ENCODE peak calls at places on chromosomes 7 and 10, in ten cellular contexts. P, J, V, X, A, H, F, Z, B and Y are unnamed samples.
A peak's percentile ranks its signal among the peaks of the same experiment; 100 is the strongest.

GRCh38 chr7:84912993-84913635 is 273.7 kb downstream of the SEMA3D start:
- DNase-seq in J (peak; percentile 1), Z (no peak), P (no peak), H (no peak), V (no peak), B (no peak), X (peak; percentile 5), F (no peak), A (no peak), Y (no peak)

GRCh38 chr10:74544106-74544505 is 282.3 kb upstream of the KAT6B start:
- DNase-seq in Z (no peak), P (no peak), A (no peak), J (peak; percentile 7), H (no peak), B (no peak), V (no peak), X (peak; percentile 58), F (no peak), Y (no peak)

GRCh38 chr7:117086788-117087187 is 133.5 kb downstream of the ST7 start:
- DNase-seq in F (no peak), A (no peak), V (no peak), P (no peak), H (no peak), J (no peak), Z (no peak), B (no peak), X (no peak), Y (no peak)

GRCh38 chr10:104732222-104732621 is 91.1 kb downstream of the SORCS3 start:
- DNase-seq in Z (no peak), X (no peak), J (no peak), F (no peak), B (no peak), V (no peak), H (no peak), A (no peak), P (no peak), Y (no peak)

GRCh38 chr7:116512524-116513188 is 12.2 kb upstream of the CAV1 start:
- DNase-seq in X (peak; percentile 76), P (no peak), J (peak; percentile 39), A (no peak), F (no peak), B (no peak), Z (no peak), H (no peak), V (no peak), Y (no peak)

GRCh38 chr10:94567714-94568520 is 22.3 kb downstream of the HELLS start:
- DNase-seq in B (no peak), P (no peak), H (no peak), J (no peak), X (peak; percentile 52), Z (no peak), F (no peak), A (no peak), V (no peak), Y (no peak)

GRCh38 chr10:63206997-63207952 is 74.1 kb downstream of the NRBF2 start:
- DNase-seq in Z (no peak), F (peak; percentile 32), V (no peak), B (peak; percentile 54), H (no peak), A (no peak), X (peak; percentile 66), J (peak; percentile 94), P (no peak), Y (no peak)

GRCh38 chr10:77602231-77602912 is 35.2 kb downstream of the KCNMA1 start:
- DNase-seq in P (peak; percentile 23), B (no peak), A (no peak), X (peak; percentile 64), V (no peak), Z (no peak), J (peak; percentile 90), H (no peak), F (no peak), Y (no peak)

GRCh38 chr7:156665101-156665500 is 24.5 kb downstream of the RNF32 start:
- DNase-seq in B (no peak), Z (no peak), H (no peak), P (no peak), A (no peak), F (no peak), J (no peak), V (no peak), X (no peak), Y (no peak)

GRCh38 chr10:48945441-48946143 is 6.0 kb upstream of the LRRC18 start:
- DNase-seq in J (no peak), X (no peak), A (no peak), F (no peak), V (no peak), H (no peak), B (no peak), P (no peak), Z (no peak), Y (no peak)

GRCh38 chr10:72008096-72008933 is 44.1 kb downstream of the CHST3 start:
- DNase-seq in B (no peak), Z (no peak), V (no peak), F (no peak), H (no peak), X (no peak), A (no peak), J (no peak), P (peak; percentile 76), Y (no peak)

GRCh38 chr7:148572067-148572522 is 18.5 kb upstream of the C7orf33 start:
- DNase-seq in X (no peak), B (no peak), A (peak; percentile 2), P (no peak), H (no peak), F (no peak), Z (no peak), V (no peak), J (no peak), Y (no peak)

GRCh38 chr10:19724287-19724686 is 91.9 kb upstream of the PLXDC2 start:
- DNase-seq in X (no peak), V (no peak), A (no peak), J (no peak), H (no peak), P (no peak), Z (no peak), F (no peak), B (no peak), Y (no peak)

GRCh38 chr7:116097365-116098009 is 66.9 kb upstream of the TFEC start:
- DNase-seq in F (no peak), X (peak; percentile 79), B (peak; percentile 76), H (no peak), A (no peak), Z (no peak), V (no peak), J (peak; percentile 22), P (no peak), Y (peak; percentile 30)

GRCh38 chr10:34102237-34102673 is 712.8 kb downstream of the PARD3 start:
- DNase-seq in A (no peak), X (peak; percentile 59), F (no peak), V (no peak), P (peak; percentile 94), B (no peak), Z (no peak), J (peak; percentile 65), H (no peak), Y (no peak)

GRCh38 chr10:51698473-51699063 is 827 bp downstream of the CSTF2T start:
- DNase-seq in V (no peak), J (no peak), F (no peak), Z (no peak), B (no peak), H (no peak), A (no peak), X (no peak), P (no peak), Y (no peak)

GRCh38 chr7:147485660-147486210 is 1104.8 kb upstream of the C7orf33 start:
- DNase-seq in B (no peak), A (no peak), V (no peak), J (no peak), X (no peak), H (no peak), Z (no peak), F (no peak), P (no peak), Y (no peak)

GRCh38 chr10:99732033-99732912 is at the start of the genes COX15 and CUTC:
- DNase-seq in J (peak; percentile 96), F (peak; percentile 98), B (peak; percentile 84), H (peak; percentile 95), X (peak; percentile 97), A (peak; percentile 92), Z (peak; percentile 93), P (peak; percentile 99), V (peak; percentile 94), Y (peak; percentile 89)

GRCh38 chr10:44070282-44070681 is 314.6 kb downstream of the CXCL12 start:
- DNase-seq in A (no peak), X (no peak), P (no peak), H (no peak), B (no peak), J (no peak), Z (no peak), F (peak; percentile 29), V (no peak), Y (no peak)